ENCODE peak calls at places on chromosomes 6 and 20, in eight cellular contexts. D is psoas muscle, C is PC-9, M is fibroblast of lung, N is osteoblast, P is mammary epithelial cell, A is gastrocnemius medialis, B is heart left ventricle. S is an unnamed sample.
A peak's percentile ranks its signal among the peaks of the same experiment; 100 is the strongest.

GRCh38 chr20:19493794-19494495 is 264.1 kb upstream of the RIN2 start:
- DNase-seq in D (no peak), C (no peak), M (no peak), N (no peak), P (no peak), A (peak; percentile 21), B (no peak), S (no peak)

GRCh38 chr20:41537865-41538264 is 80.3 kb downstream of the CHD6 start:
- DNase-seq in D (no peak), C (no peak), M (no peak), N (no peak), P (no peak), A (no peak), B (no peak), S (no peak)

GRCh38 chr20:50034567-50035170 is 51.9 kb downstream of the SNAI1 start:
- DNase-seq in D (no peak), C (peak; percentile 65), M (peak; percentile 73), N (peak; percentile 96), P (peak; percentile 53), A (no peak), B (no peak), S (no peak)

GRCh38 chr6:15431762-15432495 is 186.1 kb downstream of the JARID2 start:
- DNase-seq in D (peak; percentile 81), C (peak; percentile 40), M (peak; percentile 79), N (no peak), P (no peak), A (peak; percentile 90), B (no peak), S (no peak)

GRCh38 chr6:96939019-96939805 is 14.7 kb downstream of the KLHL32 start:
- DNase-seq in D (no peak), C (peak; percentile 56), M (peak; percentile 67), N (peak; percentile 50), P (peak; percentile 67), A (no peak), B (no peak), S (no peak)

GRCh38 chr6:155265843-155266535 is 2.2 kb downstream of the CLDN20 start:
- DNase-seq in D (no peak), C (no peak), M (no peak), N (no peak), P (no peak), A (no peak), B (no peak), S (no peak)

GRCh38 chr20:2026514-2026913 is 32.7 kb upstream of the PDYN start:
- DNase-seq in D (no peak), C (no peak), M (no peak), N (no peak), P (no peak), A (no peak), B (no peak), S (no peak)

GRCh38 chr6:49550413-49551125 is at the start of gene C6orf141:
- DNase-seq in D (no peak), C (peak; percentile 83), M (peak; percentile 59), N (peak; percentile 76), P (peak; percentile 85), A (no peak), B (no peak), S (no peak)

GRCh38 chr20:35104685-35105295 is 12.2 kb upstream of the TRPC4AP start:
- DNase-seq in D (no peak), C (no peak), M (no peak), N (peak; percentile 76), P (no peak), A (no peak), B (no peak), S (no peak)

GRCh38 chr6:18154507-18155272 is at the start of gene TPMT:
- DNase-seq in D (no peak), C (no peak), M (no peak), N (no peak), P (no peak), A (peak; percentile 24), B (no peak), S (peak; percentile 97)

GRCh38 chr6:144094731-144095133 is 641 bp downstream of the SF3B5 start:
- DNase-seq in D (no peak), C (no peak), M (no peak), N (peak; percentile 58), P (no peak), A (no peak), B (peak; percentile 66), S (no peak)

GRCh38 chr6:1387632-1388031 is 1.7 kb upstream of the FOXF2 start:
- DNase-seq in D (no peak), C (no peak), M (no peak), N (peak; percentile 77), P (no peak), A (no peak), B (no peak), S (no peak)

GRCh38 chr20:32205502-32206382 is 1.8 kb downstream of the PLAGL2 start:
- DNase-seq in D (no peak), C (no peak), M (no peak), N (no peak), P (peak; percentile 38), A (no peak), B (no peak), S (no peak)

GRCh38 chr20:32207626-32208498 is at the start of the genes PLAGL2 and POFUT1:
- DNase-seq in D (peak; percentile 95), C (peak; percentile 94), M (peak; percentile 80), N (peak; percentile 100), P (peak; percentile 87), A (peak; percentile 84), B (peak; percentile 95), S (no peak)

GRCh38 chr20:32206383-32207210 is 946 bp downstream of the PLAGL2 start:
- DNase-seq in D (no peak), C (no peak), M (no peak), N (peak; percentile 76), P (no peak), A (no peak), B (no peak), S (no peak)

GRCh38 chr20:32208499-32209154 is 947 bp downstream of the POFUT1 start:
- DNase-seq in D (no peak), C (no peak), M (no peak), N (peak; percentile 78), P (no peak), A (no peak), B (no peak), S (no peak)

DNA sequence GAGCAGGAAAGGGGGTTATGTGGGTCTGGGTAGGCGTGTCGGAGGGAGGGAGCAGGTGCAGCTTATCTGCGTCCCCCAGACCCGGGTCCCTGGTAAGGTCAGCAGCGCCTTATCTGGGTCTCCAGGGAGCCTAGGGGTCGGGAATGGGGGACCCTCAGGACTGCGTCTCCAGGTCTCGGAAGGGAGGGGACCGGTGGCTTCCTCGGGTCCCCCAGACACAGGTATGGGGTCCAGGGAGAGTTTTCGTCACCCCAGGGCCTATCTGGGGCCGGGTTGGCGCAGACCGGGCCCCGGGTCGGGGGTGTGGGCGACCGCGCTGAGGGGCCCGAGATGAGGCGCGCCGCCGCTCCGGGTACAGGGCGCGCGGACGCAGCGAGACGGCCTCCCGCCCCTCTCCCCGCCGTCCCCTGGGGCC is 325 bp downstream of the PLAGL2 start:
- DNase-seq in D (no peak), C (no peak), M (no peak), N (no peak), P (no peak), A (no peak), B (no peak), S (no peak)
- H3K4me1 ChIP-seq in D (peaks cover 67% of the 10 kb centered on the region), C (peaks cover 41% of the 10 kb centered on the region), M (peaks cover under 1% of the 10 kb centered on the region), N (peaks cover 34% of the 10 kb centered on the region), P (peaks cover 51% of the 10 kb centered on the region), A (peaks cover 55% of the 10 kb centered on the region), B (peaks cover 10% of the 10 kb centered on the region), S (peaks cover 69% of the 10 kb centered on the region)

DNA sequence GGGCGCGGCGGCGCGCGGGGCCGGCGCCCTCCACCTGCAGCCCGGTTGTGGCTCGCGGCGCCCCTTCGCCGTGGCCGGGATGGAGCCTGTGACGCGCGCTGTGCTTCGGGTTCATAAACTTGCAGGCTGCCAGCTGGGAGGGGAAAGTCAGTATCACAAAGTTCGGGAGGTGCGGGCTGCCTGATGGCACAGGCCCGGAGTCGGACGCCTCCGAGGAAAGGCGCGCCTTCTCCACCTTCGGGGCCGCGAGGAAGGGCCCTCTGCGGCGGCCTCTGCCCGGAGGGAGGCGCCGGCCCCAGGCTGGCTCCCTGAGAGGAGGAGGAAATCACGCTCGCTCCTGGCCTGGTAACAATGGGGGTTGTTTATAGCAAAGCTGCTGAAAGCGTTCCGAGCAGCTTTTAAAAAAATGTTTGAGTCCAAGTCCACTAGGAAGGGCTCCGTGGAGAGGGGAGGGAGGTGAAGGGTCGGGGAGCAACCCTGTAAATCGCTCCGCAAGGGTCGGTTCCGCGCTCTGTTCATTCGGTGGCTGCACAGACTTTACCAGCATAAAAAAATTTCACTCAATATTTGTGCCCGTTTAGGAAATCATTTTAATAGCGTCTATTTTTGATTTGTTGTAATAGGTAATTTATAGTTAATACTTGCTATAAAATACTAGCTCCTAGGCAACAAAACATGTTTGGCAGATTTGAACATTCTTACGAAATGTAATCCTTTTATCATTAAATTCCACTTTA is 1.0 kb downstream of the AFDN start:
- DNase-seq in D (peak; percentile 67), C (peak; percentile 27), M (peak; percentile 34), N (peak; percentile 97), P (peak; percentile 48), A (peak; percentile 23), B (peak; percentile 72), S (no peak)
- H3K27ac ChIP-seq in D (peak overlapping the region; percentile 43), C (peak overlapping the region; percentile 60), M (peak overlapping the region; percentile 38), N (no peak overlapping the region), P (peak overlapping the region; percentile 86), A (peak overlapping the region; percentile 67), B (peak overlapping the region; percentile 71), S (peak overlapping the region; percentile 78)

DNA sequence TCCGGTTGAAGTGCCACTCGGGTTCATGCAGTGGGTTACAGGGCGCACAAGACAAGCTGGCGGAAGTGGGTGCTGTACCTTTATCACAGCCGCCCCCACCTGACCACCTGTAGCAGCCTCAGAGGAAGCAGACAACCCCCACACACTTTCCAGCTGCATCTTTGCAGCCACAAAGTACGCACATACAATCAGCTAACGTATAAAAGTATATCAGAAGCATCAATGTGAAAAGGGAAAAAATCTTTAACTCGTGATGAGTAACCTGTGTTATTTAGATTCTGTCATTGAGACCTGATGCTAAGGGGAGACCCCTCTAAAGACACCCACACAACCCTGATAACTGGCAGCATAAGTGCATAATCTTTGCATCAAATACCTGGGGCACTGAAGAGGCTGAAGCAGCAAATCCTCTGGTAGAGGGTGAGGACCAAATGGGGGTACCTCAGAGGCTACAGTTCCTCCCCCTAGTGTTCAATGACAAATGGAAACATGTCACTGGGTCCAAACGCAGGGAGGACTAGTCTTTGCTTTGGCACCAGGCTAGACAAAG is 22.1 kb downstream of the BACH2 start:
- DNase-seq in D (no peak), C (no peak), M (no peak), N (no peak), P (no peak), A (peak; percentile 27), B (no peak), S (no peak)
- TF ChIP-seq CTCF in D (no peak), C (no peak), M (no peak), N (no peak), P (no peak), A (no peak), B (no peak), S (no peak)

DNA sequence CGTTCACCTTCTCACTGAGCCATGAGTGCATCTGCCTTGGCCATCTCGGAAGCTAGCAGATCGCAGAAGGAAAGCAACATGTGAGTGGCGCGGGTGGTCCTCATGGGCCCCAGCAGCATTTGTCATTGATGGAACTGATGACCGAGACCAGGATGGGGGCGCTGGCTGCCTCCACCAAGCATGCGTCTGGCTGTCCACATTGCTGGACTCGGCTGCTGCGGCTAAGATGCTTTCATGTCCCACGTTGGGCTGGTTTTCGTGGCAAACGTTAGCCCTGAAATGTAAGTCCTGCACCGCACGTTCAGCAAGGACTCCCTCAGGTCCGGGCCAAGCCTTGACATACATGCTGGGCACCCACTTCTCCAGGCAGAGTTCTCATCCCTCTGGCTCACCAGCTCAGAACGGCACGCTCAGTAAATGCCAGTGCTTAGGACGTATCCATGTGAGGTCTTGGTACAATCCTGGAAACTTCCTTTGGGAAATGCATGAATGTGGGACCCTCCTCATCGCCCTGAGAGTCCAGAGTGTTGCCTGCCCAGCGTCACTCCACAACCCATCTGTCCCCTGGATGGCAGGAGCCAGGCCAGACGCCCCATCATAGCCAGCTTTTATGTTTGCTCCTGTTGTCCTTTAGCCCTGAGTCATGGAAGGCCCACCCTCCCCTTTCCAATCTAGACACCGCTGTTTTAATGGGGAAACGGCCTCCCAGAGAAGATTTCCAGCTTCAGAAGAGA is 8.4 kb downstream of the SLCO4A1 start:
- DNase-seq in D (no peak), C (no peak), M (no peak), N (no peak), P (no peak), A (no peak), B (no peak), S (no peak)
- H3K4me1 ChIP-seq in D (peaks cover 46% of the 10 kb centered on the region), C (peaks cover 51% of the 10 kb centered on the region), M (peaks cover 13% of the 10 kb centered on the region), N (peaks cover 9% of the 10 kb centered on the region), P (peaks cover 17% of the 10 kb centered on the region), A (peaks cover 46% of the 10 kb centered on the region), B (peaks cover 8% of the 10 kb centered on the region), S (peaks cover 54% of the 10 kb centered on the region)